ENCODE peak calls at places on chromosomes 13 and 19, in six cellular contexts. A, D, Q, G, N and S are unnamed samples.

GRCh38 chr13:100129605-100130004 is 40.7 kb downstream of the PCCA start:
- DNase-seq in A (no peak), D (no peak), Q (no peak), G (peak; percentile 67), N (no peak), S (no peak)

GRCh38 chr19:42140125-42140754 is 8.0 kb upstream of the POU2F2 start:
- DNase-seq in A (peak; percentile 45), D (peak; percentile 75), Q (peak; percentile 31), G (peak; percentile 88), N (peak; percentile 80), S (peak; percentile 90)

GRCh38 chr19:2221918-2222317 is 14.2 kb downstream of the PLEKHJ1 start:
- DNase-seq in A (no peak), D (no peak), Q (no peak), G (no peak), N (no peak), S (no peak)

GRCh38 chr13:49812806-49813205 is 20.3 kb upstream of the KPNA3 start:
- DNase-seq in A (no peak), D (no peak), Q (no peak), G (no peak), N (no peak), S (no peak)

GRCh38 chr13:69524459-69525155 is 583.0 kb upstream of the ATXN8OS start:
- DNase-seq in A (no peak), D (peak; percentile 9), Q (no peak), G (peak; percentile 7), N (no peak), S (no peak)

GRCh38 chr13:111198979-111199378 is 83.9 kb downstream of the ARHGEF7 start:
- DNase-seq in A (no peak), D (no peak), Q (no peak), G (no peak), N (no peak), S (no peak)

GRCh38 chr19:16571283-16571682 is 932 bp downstream of the SLC35E1 start:
- DNase-seq in A (no peak), D (peak; percentile 51), Q (no peak), G (no peak), N (no peak), S (no peak)

GRCh38 chr13:42820450-42820849 is 39.1 kb downstream of the FAM216B start:
- DNase-seq in A (no peak), D (no peak), Q (no peak), G (no peak), N (no peak), S (no peak)

GRCh38 chr19:8666814-8667405 is 31.7 kb downstream of the ACTL9 start:
- DNase-seq in A (no peak), D (no peak), Q (no peak), G (no peak), N (no peak), S (no peak)

GRCh38 chr19:1167687-1168561 is 6.1 kb downstream of the SBNO2 start:
- DNase-seq in A (no peak), D (no peak), Q (no peak), G (no peak), N (no peak), S (no peak)

GRCh38 chr13:99386911-99387788 is 80.0 kb upstream of the GPR183 start:
- DNase-seq in A (peak; percentile 12), D (no peak), Q (peak; percentile 31), G (peak; percentile 76), N (peak; percentile 43), S (peak; percentile 80)

GRCh38 chr13:67438465-67438864 is 208.3 kb upstream of the PCDH9 start:
- DNase-seq in A (no peak), D (no peak), Q (no peak), G (peak; percentile 64), N (peak; percentile 8), S (no peak)

GRCh38 chr19:40467007-40467565 is 285 bp downstream of the SPTBN4 start:
- DNase-seq in A (no peak), D (no peak), Q (no peak), G (no peak), N (no peak), S (peak; percentile 32)

DNA sequence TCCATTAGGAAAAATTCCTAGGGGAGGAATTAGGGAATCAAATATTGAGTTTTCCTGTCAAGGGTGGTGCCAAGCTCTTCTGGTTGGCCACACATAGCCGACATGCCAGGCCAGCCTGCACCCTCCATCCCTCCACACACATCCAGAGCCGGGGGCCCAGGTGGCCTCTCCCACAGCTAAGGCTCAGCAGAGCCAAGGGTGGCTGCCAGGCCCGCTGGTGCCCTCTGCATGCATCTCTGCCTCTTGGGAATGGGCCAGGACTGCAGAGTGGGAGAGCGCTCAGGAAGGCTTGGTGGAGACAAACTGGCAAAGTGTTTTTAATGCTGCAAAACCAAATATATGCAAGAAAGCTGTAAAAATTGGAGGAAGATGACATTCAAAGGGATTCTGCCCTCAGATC is 42.7 kb upstream of the GAS6 start:
- DNase-seq in A (no peak), D (no peak), Q (no peak), G (no peak), N (no peak), S (no peak)
- H4K8ac ChIP-seq in A (peak overlapping the region; percentile 22), D (no peak overlapping the region), Q (no peak overlapping the region), G (no peak overlapping the region), N (no peak overlapping the region), S (no peak overlapping the region)

GRCh38 chr13:79225487-79226232 is 180.4 kb downstream of the RBM26 start:
- DNase-seq in A (peak; percentile 88), D (peak; percentile 33), Q (no peak), G (peak; percentile 37), N (no peak), S (no peak)

GRCh38 chr13:79227418-79227817 is 178.6 kb downstream of the RBM26 start:
- DNase-seq in A (no peak), D (no peak), Q (no peak), G (no peak), N (no peak), S (no peak)

GRCh38 chr13:79228972-79229371 is 177.1 kb downstream of the RBM26 start:
- DNase-seq in A (peak; percentile 76), D (no peak), Q (no peak), G (no peak), N (no peak), S (no peak)

GRCh38 chr13:79226938-79227337 is 179.1 kb downstream of the RBM26 start:
- DNase-seq in A (no peak), D (no peak), Q (no peak), G (peak; percentile 50), N (no peak), S (no peak)

DNA sequence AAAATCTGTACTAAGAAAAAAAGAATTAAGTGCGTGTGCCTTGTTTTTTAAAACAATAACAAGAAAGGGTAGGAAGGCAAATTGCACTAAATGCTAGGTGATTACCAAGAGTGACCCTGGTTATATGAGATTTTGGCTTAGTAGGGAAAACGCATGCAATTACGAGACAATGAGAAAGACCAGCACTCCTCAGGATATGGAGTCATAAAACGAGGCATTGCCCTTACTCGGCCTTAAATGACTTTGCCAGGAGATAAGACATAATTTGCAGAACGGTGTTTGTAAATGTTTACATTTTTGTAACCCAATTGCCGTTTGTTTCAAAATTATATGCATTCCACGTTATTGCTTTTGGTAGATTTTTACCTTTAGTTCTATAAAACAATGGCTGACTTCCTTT is 179.8 kb downstream of the RBM26 start:
- DNase-seq in A (peak; percentile 32), D (no peak), Q (no peak), G (no peak), N (no peak), S (no peak)
- H4K8ac ChIP-seq in A (no peak overlapping the region), D (no peak overlapping the region), Q (no peak overlapping the region), G (no peak overlapping the region), N (no peak overlapping the region), S (no peak overlapping the region)

GRCh38 chr19:50711805-50712204 is 7.8 kb downstream of the SHANK1 start:
- DNase-seq in A (no peak), D (no peak), Q (no peak), G (no peak), N (no peak), S (no peak)
- H4K8ac ChIP-seq in A (no peak overlapping the region), D (no peak overlapping the region), Q (no peak overlapping the region), G (no peak overlapping the region), N (no peak overlapping the region), S (no peak overlapping the region)

DNA sequence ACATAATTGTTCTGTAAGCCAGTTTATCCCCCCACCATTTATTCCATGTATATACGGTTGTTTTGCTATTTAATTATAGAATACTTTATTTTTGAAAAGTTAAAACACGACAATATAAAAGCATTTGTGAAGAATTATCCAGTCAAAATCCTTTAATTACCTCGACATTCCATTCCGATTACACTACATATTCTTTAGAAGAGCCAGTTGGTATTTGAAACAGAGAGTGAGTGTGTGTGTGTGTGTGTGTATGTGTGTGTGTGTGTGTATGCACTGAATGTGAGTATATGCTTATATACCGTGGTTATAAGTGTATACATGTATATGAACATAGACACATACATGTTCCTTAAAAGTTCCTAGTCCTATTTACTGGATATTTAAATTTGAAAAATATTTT is 87.8 kb upstream of the KLF5 start:
- DNase-seq in A (peak; percentile 41), D (no peak), Q (no peak), G (peak; percentile 14), N (no peak), S (no peak)
- H4K8ac ChIP-seq in A (no peak overlapping the region), D (no peak overlapping the region), Q (no peak overlapping the region), G (no peak overlapping the region), N (no peak overlapping the region), S (no peak overlapping the region)

GRCh38 chr19:19465436-19466070 is 49.8 kb downstream of the TSSK6 start:
- DNase-seq in A (no peak), D (no peak), Q (no peak), G (no peak), N (no peak), S (no peak)

GRCh38 chr19:19464339-19465098 is 50.8 kb downstream of the TSSK6 start:
- DNase-seq in A (peak; percentile 80), D (peak; percentile 85), Q (no peak), G (peak; percentile 97), N (peak; percentile 57), S (no peak)

GRCh38 chr19:19461671-19462622 is 53.4 kb downstream of the TSSK6 start:
- DNase-seq in A (no peak), D (peak; percentile 59), Q (peak; percentile 78), G (peak; percentile 96), N (peak; percentile 54), S (peak; percentile 97)

GRCh38 chr19:19461306-19461670 is 54.1 kb downstream of the TSSK6 start:
- DNase-seq in A (peak; percentile 25), D (no peak), Q (no peak), G (peak; percentile 41), N (no peak), S (no peak)

GRCh38 chr19:19463348-19464117 is 51.8 kb downstream of the TSSK6 start:
- DNase-seq in A (no peak), D (peak; percentile 83), Q (no peak), G (peak; percentile 44), N (no peak), S (no peak)
- H4K8ac ChIP-seq in A (peak overlapping the region; percentile 83), D (peak overlapping the region; percentile 74), Q (peak overlapping the region; percentile 60), G (no peak overlapping the region), N (no peak overlapping the region), S (no peak overlapping the region)

DNA sequence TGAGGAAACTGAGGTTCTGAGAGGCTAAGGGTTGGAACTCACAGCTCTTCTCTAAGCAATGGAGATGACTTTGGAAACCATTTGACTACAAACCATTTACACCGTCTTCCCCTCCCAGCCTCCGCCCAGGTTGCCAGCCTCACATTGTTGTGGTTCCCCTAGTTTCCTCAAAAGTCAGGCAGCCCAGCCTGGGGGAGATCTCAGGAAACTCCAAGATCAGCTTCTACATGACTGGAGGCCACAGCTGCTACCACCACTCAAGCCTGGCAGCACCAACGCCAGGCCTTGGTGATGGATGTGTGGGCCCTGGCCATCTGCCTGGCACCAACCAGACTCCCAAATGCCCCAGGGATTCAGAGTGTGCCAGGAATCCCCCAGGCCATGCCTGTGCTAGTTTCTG is 207.9 kb downstream of the TSHZ3 start:
- DNase-seq in A (no peak), D (no peak), Q (no peak), G (no peak), N (no peak), S (no peak)
- H4K8ac ChIP-seq in A (no peak overlapping the region), D (peak overlapping the region; percentile 16), Q (no peak overlapping the region), G (no peak overlapping the region), N (no peak overlapping the region), S (no peak overlapping the region)